ENCODE peak calls at places on chromosomes 7 and 10, in eight cellular contexts. D is hepatocyte, Y is neuronal stem cell, V is PC-9, E is DND-41, R is fibroblast of lung, U is IMR-90, Q is H9. H is an unnamed sample.

GRCh38 chr7:130441408-130441854 is 615 bp upstream of the CEP41 start:
- DNase-seq in Q (peak), U (peak), V (peak), D (peak), Y (peak), R (no peak), E (no peak), H (peak)

GRCh38 chr10:17836917-17837316 is 27.8 kb downstream of the MRC1 start:
- DNase-seq in Y (peak), R (peak), Q (peak), E (no peak), D (peak), V (peak), U (peak), H (no peak)

GRCh38 chr10:28580825-28581224 is 47.9 kb downstream of the WAC start:
- DNase-seq in Y (no peak), D (no peak), U (no peak), E (no peak), R (no peak), V (no peak), Q (no peak), H (no peak)

GRCh38 chr10:84243759-84244158 is 1.1 kb upstream of the RGR start:
- DNase-seq in E (no peak), R (no peak), Q (no peak), U (no peak), Y (no peak), V (no peak), D (no peak), H (no peak)

GRCh38 chr10:72235544-72236279 is 19.6 kb upstream of the ASCC1 start:
- DNase-seq in E (no peak), R (no peak), Q (no peak), D (no peak), U (no peak), V (no peak), Y (no peak), H (no peak)

GRCh38 chr7:121139427-121139826 is 150.9 kb downstream of the CPED1 start:
- DNase-seq in D (no peak), Q (no peak), V (no peak), Y (no peak), R (peak), E (no peak), U (peak), H (no peak)

GRCh38 chr7:94391716-94392390 is 2.8 kb upstream of the COL1A2 start:
- DNase-seq in Q (peak), V (no peak), R (peak), D (peak), Y (no peak), U (peak), E (no peak), H (no peak)

GRCh38 chr10:68271104-68271882 is 39.4 kb upstream of the ATOH7 start:
- DNase-seq in E (no peak), U (peak), Y (no peak), R (no peak), Q (no peak), V (no peak), D (peak), H (no peak)

GRCh38 chr10:119871881-119872609 is 598 bp downstream of the MCMBP start:
- DNase-seq in Y (peak), U (peak), Q (peak), D (peak), V (peak), E (peak), R (peak), H (peak)

GRCh38 chr7:51121945-51122425 is 194.6 kb downstream of the COBL start:
- DNase-seq in U (no peak), V (no peak), Q (no peak), D (no peak), Y (peak), E (no peak), R (no peak), H (peak)

GRCh38 chr10:126302831-126303230 is 85.4 kb downstream of the ADAM12 start:
- DNase-seq in U (peak), R (peak), Q (no peak), Y (no peak), E (no peak), V (no peak), D (no peak), H (no peak)

GRCh38 chr10:18563003-18563726 is 88.2 kb downstream of the NSUN6 start:
- DNase-seq in Q (no peak), R (no peak), Y (no peak), D (no peak), E (no peak), V (no peak), U (no peak), H (no peak)

GRCh38 chr10:91598211-91598981 is 34.5 kb downstream of the PPP1R3C start:
- DNase-seq in U (peak), Q (no peak), Y (no peak), E (no peak), V (peak), R (peak), D (peak), H (no peak)

GRCh38 chr10:98361131-98361633 is 53.8 kb downstream of the PYROXD2 start:
- DNase-seq in R (peak), U (peak), Q (peak), E (no peak), D (peak), Y (no peak), V (peak), H (no peak)

GRCh38 chr10:20858292-20859124 is 38.6 kb downstream of the NEBL start:
- DNase-seq in D (peak), Q (no peak), R (peak), V (no peak), U (peak), Y (peak), E (no peak), H (peak)

GRCh38 chr7:90595801-90596683 is at the start of gene CDK14:
- DNase-seq in D (peak), R (peak), V (peak), Y (peak), E (no peak), U (peak), Q (peak), H (peak)

GRCh38 chr10:28492093-28492492 is 40.8 kb upstream of the WAC start:
- DNase-seq in R (no peak), E (no peak), U (no peak), V (no peak), D (no peak), Y (no peak), Q (no peak), H (no peak)

GRCh38 chr10:114932225-114932624 is 5.8 kb upstream of the TRUB1 start:
- DNase-seq in D (no peak), R (no peak), Q (no peak), Y (no peak), U (no peak), V (no peak), E (no peak), H (no peak)

GRCh38 chr10:103742779-103743178 is 112.6 kb downstream of the SH3PXD2A start:
- DNase-seq in Q (no peak), V (no peak), Y (no peak), R (no peak), D (no peak), E (no peak), U (no peak), H (no peak)

GRCh38 chr7:26694156-26694555 is 170.2 kb downstream of the SKAP2 start:
- DNase-seq in Q (no peak), E (no peak), D (no peak), Y (no peak), U (no peak), R (no peak), V (no peak), H (no peak)

GRCh38 chr7:6423942-6424701 is 23.6 kb downstream of the DAGLB start:
- DNase-seq in U (no peak), Y (no peak), V (peak), Q (no peak), E (no peak), R (no peak), D (no peak), H (no peak)

GRCh38 chr10:89478085-89478738 is 57.2 kb downstream of the SLC16A12 start:
- DNase-seq in V (peak), E (no peak), Y (no peak), U (no peak), Q (peak), R (no peak), D (peak), H (peak)

GRCh38 chr7:27209933-27210440 is 10.1 kb upstream of the HOXA13 start:
- DNase-seq in Q (no peak), D (no peak), E (no peak), Y (no peak), R (no peak), V (no peak), U (no peak), H (no peak)

GRCh38 chr10:102673961-102674511 is 29.8 kb downstream of the TRIM8 start:
- DNase-seq in V (no peak), D (peak), E (peak), U (peak), Y (peak), Q (peak), R (peak), H (no peak)

GRCh38 chr7:309586-310228 is 19.7 kb downstream of the FOXL3 start:
- DNase-seq in R (no peak), Y (no peak), Q (no peak), U (no peak), E (no peak), D (no peak), V (no peak), H (no peak)

GRCh38 chr10:59312247-59312646 is 50.1 kb downstream of the FAM13C start:
- DNase-seq in Y (no peak), D (no peak), V (no peak), R (no peak), Q (no peak), U (no peak), E (no peak), H (no peak)

GRCh38 chr10:75034131-75034512 is 77.3 kb upstream of the SAMD8 start:
- DNase-seq in Q (no peak), E (no peak), D (no peak), R (no peak), Y (no peak), V (no peak), U (no peak), H (no peak)

GRCh38 chr7:158975526-158976467 is 119.4 kb downstream of the DYNC2I1 start:
- DNase-seq in R (no peak), V (peak), E (peak), Q (peak), Y (no peak), U (no peak), D (no peak), H (no peak)

GRCh38 chr10:73263948-73264347 is 11.5 kb upstream of the MRPS16 start:
- DNase-seq in U (peak), Q (no peak), V (no peak), E (no peak), D (peak), Y (no peak), R (peak), H (peak)

GRCh38 chr7:82677493-82677892 is 233.9 kb upstream of the CACNA2D1 start:
- DNase-seq in Y (no peak), D (no peak), R (peak), E (peak), U (peak), Q (no peak), V (no peak), H (peak)

GRCh38 chr7:34309116-34309515 is 348.9 kb upstream of the NPSR1 start:
- DNase-seq in U (no peak), Y (no peak), Q (no peak), R (no peak), V (no peak), E (no peak), D (no peak), H (no peak)

GRCh38 chr10:127300868-127301321 is 104.5 kb upstream of the INSYN2A start:
- DNase-seq in Q (no peak), D (peak), V (no peak), E (no peak), R (no peak), U (no peak), Y (no peak), H (no peak)

DNA sequence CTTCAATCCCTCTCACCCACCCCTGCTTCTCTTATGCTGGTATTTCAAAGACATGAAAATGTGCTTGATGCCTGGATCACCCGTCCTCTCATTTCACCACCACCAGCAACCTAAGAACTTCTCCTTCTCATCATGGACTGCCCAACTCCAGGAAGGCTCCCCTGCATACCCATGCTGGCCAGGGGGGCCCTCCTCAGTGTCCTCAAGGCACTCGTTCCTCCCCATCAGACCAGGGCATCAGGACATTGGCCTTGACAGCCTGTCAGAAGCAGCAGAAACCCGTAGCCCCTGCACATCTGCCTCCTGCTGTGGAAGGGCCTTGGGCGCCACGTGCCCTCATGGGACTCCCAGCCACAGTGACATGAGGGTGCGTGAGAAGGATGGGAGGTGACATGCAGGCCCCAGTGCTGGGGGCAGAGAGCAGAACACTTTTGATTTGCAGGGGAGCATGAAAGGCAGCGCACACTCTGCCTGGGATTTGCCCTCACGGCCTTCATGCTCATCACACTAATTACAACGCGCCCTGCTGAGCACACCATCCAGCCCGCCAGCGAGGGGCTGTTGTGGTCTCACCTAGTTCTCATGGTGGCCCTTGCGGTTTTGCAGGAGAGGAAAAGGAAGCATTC is 1.9 kb upstream of the HSPA12A start:
- DNase-seq in V (no peak), D (no peak), U (no peak), Q (no peak), R (no peak), Y (no peak), E (peak), H (no peak)
- H3K4me2 ChIP-seq in V (no peak), D (no peak), U (no peak), Q (no peak), R (no peak), Y (no peak), E (no peak), H (no peak)

DNA sequence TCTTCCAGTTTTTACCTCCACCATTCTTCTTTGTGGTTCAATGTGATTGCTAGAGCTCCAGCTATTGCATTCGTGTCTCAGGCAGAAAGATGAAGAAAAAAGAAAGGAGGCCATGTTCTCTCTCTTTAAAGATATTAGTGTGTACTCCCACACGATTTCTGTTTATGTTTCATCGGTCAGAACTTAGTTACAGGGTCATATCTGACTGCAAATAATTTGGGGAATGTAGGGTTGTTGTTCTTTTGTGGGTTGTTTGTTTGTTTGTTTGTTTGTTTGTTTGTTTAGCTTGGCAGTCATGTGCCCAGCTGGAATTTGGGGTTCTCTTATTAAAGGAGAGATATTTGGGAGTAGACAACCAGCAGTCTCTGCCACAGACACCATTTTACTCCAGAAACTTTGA is 53.6 kb upstream of the PIK3CG start:
- DNase-seq in R (no peak), E (no peak), U (no peak), Q (no peak), D (no peak), V (no peak), Y (no peak), H (no peak)
- H3K4me2 ChIP-seq in R (no peak), E (no peak), U (no peak), Q (no peak), D (no peak), V (no peak), Y (no peak), H (no peak)

DNA sequence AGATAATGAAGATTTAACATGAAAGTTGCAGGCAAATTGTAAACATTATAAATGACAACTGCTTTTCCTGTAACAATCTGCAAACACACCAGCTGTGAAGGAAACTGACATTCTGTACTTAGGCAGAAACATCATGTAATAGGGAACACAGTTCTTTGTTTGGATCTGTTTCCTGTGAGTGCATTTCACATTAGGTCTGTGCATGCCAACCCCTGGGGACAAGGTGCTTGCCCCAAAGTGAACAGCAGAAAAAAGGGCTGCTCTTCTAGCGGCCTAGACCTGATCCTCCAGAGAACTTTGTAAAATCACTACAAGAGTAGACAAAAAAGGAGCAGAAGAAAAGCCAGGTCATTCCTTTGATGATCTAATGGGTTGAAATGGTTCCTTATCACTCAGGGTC is 249.5 kb downstream of the CREB5 start:
- DNase-seq in V (no peak), D (no peak), R (no peak), U (no peak), E (no peak), Y (no peak), Q (no peak), H (no peak)
- H3K4me2 ChIP-seq in V (no peak), D (no peak), R (no peak), U (no peak), E (peak), Y (no peak), Q (no peak), H (no peak)

GRCh38 chr10:77011823-77012566 is 625.6 kb downstream of the KCNMA1 start:
- DNase-seq in D (no peak), Y (no peak), U (no peak), Q (no peak), V (no peak), R (no peak), E (no peak), H (no peak)
- H3K4me2 ChIP-seq in D (no peak), Y (no peak), U (no peak), Q (no peak), V (no peak), R (peak), E (no peak), H (no peak)

GRCh38 chr10:122116331-122116730 is 127.4 kb downstream of the TACC2 start:
- DNase-seq in V (no peak), Y (no peak), U (peak), D (peak), R (peak), E (no peak), Q (no peak), H (no peak)

GRCh38 chr10:122115874-122116273 is 126.9 kb downstream of the TACC2 start:
- DNase-seq in Y (no peak), Q (no peak), E (no peak), R (peak), D (no peak), U (no peak), V (no peak), H (no peak)

GRCh38 chr10:122114156-122114747 is 125.3 kb downstream of the TACC2 start:
- DNase-seq in U (peak), R (peak), Y (no peak), D (no peak), Q (no peak), V (no peak), E (no peak), H (no peak)

GRCh38 chr10:122120008-122120744 is 131.2 kb downstream of the TACC2 start:
- DNase-seq in U (no peak), Q (no peak), E (no peak), Y (no peak), V (no peak), R (no peak), D (no peak), H (no peak)

GRCh38 chr10:122117475-122117874 is 128.5 kb downstream of the TACC2 start:
- DNase-seq in R (no peak), Y (no peak), Q (no peak), V (no peak), D (no peak), U (no peak), E (no peak), H (no peak)
- H3K4me2 ChIP-seq in R (no peak), Y (no peak), Q (no peak), V (no peak), D (no peak), U (no peak), E (no peak), H (no peak)